ENCODE peak calls at places on chromosomes 13 and 19, in nine cellular contexts. Y is mesothelial cell of epicardium, R is nephron progenitor cell, X is upper lobe of left lung, P is HFFc6, H is AG09319, Z is AG04450, M is GM10248, A is heart right ventricle. U is an unnamed sample.

GRCh38 chr19:18776288-18776594 is 14.9 kb downstream of the COMP start:
- DNase-seq in Y (no peak), R (no peak), X (no peak), P (peak), H (no peak), Z (no peak), M (no peak), A (no peak), U (no peak)

GRCh38 chr13:106376411-106377112 is 158.9 kb downstream of the EFNB2 start:
- DNase-seq in Y (no peak), R (no peak), X (no peak), P (peak), H (no peak), Z (peak), M (no peak), A (no peak), U (no peak)

GRCh38 chr13:74133657-74134201 is 475 bp downstream of the KLF12 start:
- DNase-seq in Y (peak), R (peak), X (peak), P (peak), H (peak), Z (peak), M (peak), A (peak), U (peak)

GRCh38 chr19:32066056-32066455 is 279.4 kb upstream of the ZNF507 start:
- DNase-seq in Y (no peak), R (no peak), X (no peak), P (no peak), H (no peak), Z (no peak), M (no peak), A (no peak), U (no peak)

GRCh38 chr13:77810430-77810829 is 108.2 kb downstream of the EDNRB start:
- DNase-seq in Y (no peak), R (no peak), X (no peak), P (peak), H (no peak), Z (no peak), M (peak), A (no peak), U (no peak)

GRCh38 chr19:35167251-35168119 is 12.9 kb downstream of the FXYD5 start:
- DNase-seq in Y (no peak), R (no peak), X (no peak), P (no peak), H (no peak), Z (no peak), M (no peak), A (no peak), U (no peak)

GRCh38 chr19:10505583-10506229 is 2.5 kb upstream of the KEAP1 start:
- DNase-seq in Y (peak), R (peak), X (no peak), P (peak), H (no peak), Z (no peak), M (peak), A (peak), U (peak)

GRCh38 chr13:77359171-77359570 is 32.3 kb upstream of the MYCBP2 start:
- DNase-seq in Y (no peak), R (no peak), X (no peak), P (no peak), H (no peak), Z (no peak), M (no peak), A (no peak), U (no peak)

GRCh38 chr13:39913928-39914327 is 258.5 kb downstream of the COG6 start:
- DNase-seq in Y (no peak), R (no peak), X (no peak), P (no peak), H (no peak), Z (no peak), M (no peak), A (no peak), U (no peak)

GRCh38 chr19:28169168-28169862 is 1043.6 kb downstream of the UQCRFS1 start:
- DNase-seq in Y (no peak), R (peak), X (no peak), P (no peak), H (no peak), Z (no peak), M (no peak), A (no peak), U (no peak)

GRCh38 chr13:102172406-102172805 is 229.4 kb downstream of the FGF14 start:
- DNase-seq in Y (no peak), R (no peak), X (no peak), P (no peak), H (no peak), Z (no peak), M (no peak), A (no peak), U (no peak)

GRCh38 chr19:3108775-3109174 is 14.6 kb downstream of the GNA11 start:
- DNase-seq in Y (no peak), R (peak), X (peak), P (peak), H (no peak), Z (peak), M (peak), A (peak), U (peak)

GRCh38 chr13:62210951-62211350 is 795.3 kb upstream of the PCDH20 start:
- DNase-seq in Y (no peak), R (no peak), X (no peak), P (no peak), H (no peak), Z (no peak), M (no peak), A (no peak), U (no peak)

GRCh38 chr19:51702754-51703654 is 9.9 kb downstream of the SPACA6 start:
- DNase-seq in Y (peak), R (peak), X (peak), P (no peak), H (no peak), Z (no peak), M (peak), A (peak), U (peak)

GRCh38 chr13:112446867-112447266 is 70.7 kb downstream of the SPACA7 start:
- DNase-seq in Y (no peak), R (no peak), X (no peak), P (no peak), H (no peak), Z (no peak), M (no peak), A (no peak), U (peak)

GRCh38 chr13:36736119-36736726 is 62.4 kb downstream of the SERTM1 start:
- DNase-seq in Y (peak), R (peak), X (no peak), P (peak), H (peak), Z (peak), M (peak), A (no peak), U (no peak)

GRCh38 chr13:27172495-27172842 is 858 bp upstream of the USP12 start:
- DNase-seq in Y (no peak), R (no peak), X (no peak), P (peak), H (no peak), Z (no peak), M (no peak), A (no peak), U (no peak)

GRCh38 chr13:43784491-43784890 is 2.3 kb downstream of the ENOX1 start:
- DNase-seq in Y (no peak), R (no peak), X (no peak), P (no peak), H (no peak), Z (no peak), M (no peak), A (no peak), U (no peak)

GRCh38 chr13:101626925-101627555 is 174.6 kb downstream of the ITGBL1 start:
- DNase-seq in Y (no peak), R (no peak), X (no peak), P (no peak), H (no peak), Z (no peak), M (peak), A (no peak), U (no peak)

GRCh38 chr13:53336441-53337160 is 308.0 kb downstream of the OLFM4 start:
- DNase-seq in Y (no peak), R (no peak), X (no peak), P (no peak), H (no peak), Z (no peak), M (no peak), A (no peak), U (no peak)

GRCh38 chr19:54478677-54479266 is 5.7 kb upstream of the CDC42EP5 start:
- DNase-seq in Y (no peak), R (peak), X (no peak), P (no peak), H (no peak), Z (no peak), M (peak), A (no peak), U (no peak)

GRCh38 chr13:109400192-109400591 is 386.2 kb downstream of the IRS2 start:
- DNase-seq in Y (no peak), R (no peak), X (no peak), P (no peak), H (no peak), Z (no peak), M (no peak), A (no peak), U (no peak)

GRCh38 chr13:85148009-85148408 is 651.2 kb downstream of the SLITRK6 start:
- DNase-seq in Y (no peak), R (no peak), X (no peak), P (no peak), H (no peak), Z (no peak), M (no peak), A (no peak), U (no peak)

GRCh38 chr19:16628984-16629691 is 1.1 kb upstream of the MED26 start:
- DNase-seq in Y (peak), R (peak), X (no peak), P (peak), H (peak), Z (peak), M (no peak), A (no peak), U (no peak)

GRCh38 chr19:29014857-29015436 is 198.0 kb downstream of the UQCRFS1 start:
- DNase-seq in Y (no peak), R (no peak), X (peak), P (peak), H (no peak), Z (no peak), M (no peak), A (no peak), U (no peak)

GRCh38 chr19:38047641-38048040 is 140.6 kb downstream of the SIPA1L3 start:
- DNase-seq in Y (no peak), R (no peak), X (peak), P (no peak), H (no peak), Z (no peak), M (no peak), A (no peak), U (no peak)

GRCh38 chr13:43934273-43934672 is 54.6 kb downstream of the LACC1 start:
- DNase-seq in Y (no peak), R (no peak), X (no peak), P (no peak), H (no peak), Z (no peak), M (no peak), A (no peak), U (no peak)

GRCh38 chr13:47250141-47250540 is 353.3 kb upstream of the HTR2A start:
- DNase-seq in Y (no peak), R (no peak), X (no peak), P (no peak), H (no peak), Z (no peak), M (no peak), A (no peak), U (no peak)

GRCh38 chr19:29668746-29669609 is 3.7 kb downstream of the PLEKHF1 start:
- DNase-seq in Y (no peak), R (no peak), X (no peak), P (no peak), H (no peak), Z (no peak), M (no peak), A (no peak), U (no peak)

GRCh38 chr19:39890755-39891551 is 43.5 kb downstream of the FCGBP start:
- DNase-seq in Y (no peak), R (no peak), X (peak), P (no peak), H (no peak), Z (no peak), M (no peak), A (no peak), U (no peak)
- TF ChIP-seq CTCF in Y (no peak), R (no peak), X (no peak), P (no peak), H (no peak), Z (no peak), M (no peak), A (no peak), U (no peak)

GRCh38 chr19:41646589-41647204 is 19.8 kb upstream of the CEACAM4 start:
- DNase-seq in Y (no peak), R (peak), X (peak), P (no peak), H (no peak), Z (no peak), M (no peak), A (peak), U (no peak)
- TF ChIP-seq CTCF in Y (peak), R (peak), X (peak), P (peak), H (peak), Z (peak), M (peak), A (no peak), U (peak)

GRCh38 chr13:22757530-22758120 is 423.2 kb upstream of the SGCG start:
- DNase-seq in Y (no peak), R (no peak), X (no peak), P (no peak), H (no peak), Z (no peak), M (no peak), A (no peak), U (no peak)
- TF ChIP-seq CTCF in Y (peak), R (peak), X (no peak), P (peak), H (no peak), Z (peak), M (peak), A (no peak), U (no peak)

GRCh38 chr19:1370579-1371361 is 12.9 kb upstream of the NDUFS7 start:
- DNase-seq in Y (no peak), R (peak), X (peak), P (no peak), H (no peak), Z (no peak), M (no peak), A (no peak), U (no peak)
- TF ChIP-seq CTCF in Y (no peak), R (no peak), X (no peak), P (no peak), H (no peak), Z (no peak), M (no peak), A (no peak), U (no peak)

GRCh38 chr19:45406957-45407375 is 522 bp downstream of the POLR1G start:
- DNase-seq in Y (no peak), R (no peak), X (no peak), P (no peak), H (no peak), Z (no peak), M (no peak), A (no peak), U (no peak)
- TF ChIP-seq CTCF in Y (no peak), R (no peak), X (no peak), P (no peak), H (no peak), Z (no peak), M (no peak), A (no peak), U (no peak)

GRCh38 chr19:5562280-5562679 is 5.5 kb downstream of the TINCR start:
- DNase-seq in Y (no peak), R (no peak), X (no peak), P (no peak), H (no peak), Z (no peak), M (no peak), A (no peak), U (no peak)
- TF ChIP-seq CTCF in Y (no peak), R (no peak), X (no peak), P (no peak), H (no peak), Z (no peak), M (no peak), A (no peak), U (no peak)

GRCh38 chr13:75375329-75375728 is 106.6 kb downstream of the TBC1D4 start:
- DNase-seq in Y (no peak), R (no peak), X (no peak), P (no peak), H (no peak), Z (no peak), M (no peak), A (no peak), U (no peak)
- TF ChIP-seq CTCF in Y (no peak), R (no peak), X (no peak), P (no peak), H (no peak), Z (no peak), M (no peak), A (no peak), U (no peak)

GRCh38 chr13:48264052-48264451 is 31.0 kb downstream of the ITM2B start:
- DNase-seq in Y (no peak), R (no peak), X (no peak), P (no peak), H (no peak), Z (no peak), M (no peak), A (no peak), U (no peak)

GRCh38 chr13:48266967-48267639 is 34.1 kb downstream of the ITM2B start:
- DNase-seq in Y (no peak), R (no peak), X (no peak), P (peak), H (no peak), Z (no peak), M (no peak), A (no peak), U (no peak)

GRCh38 chr13:48268019-48268418 is 35.0 kb downstream of the ITM2B start:
- DNase-seq in Y (no peak), R (no peak), X (no peak), P (no peak), H (no peak), Z (no peak), M (no peak), A (no peak), U (no peak)

GRCh38 chr13:48265217-48265815 is 32.3 kb downstream of the ITM2B start:
- DNase-seq in Y (no peak), R (no peak), X (no peak), P (no peak), H (no peak), Z (no peak), M (no peak), A (no peak), U (no peak)

GRCh38 chr13:48266150-48266549 is 33.1 kb downstream of the ITM2B start:
- DNase-seq in Y (no peak), R (no peak), X (no peak), P (no peak), H (no peak), Z (no peak), M (no peak), A (no peak), U (no peak)
- TF ChIP-seq CTCF in Y (no peak), R (no peak), X (no peak), P (no peak), H (no peak), Z (no peak), M (no peak), A (no peak), U (no peak)

DNA sequence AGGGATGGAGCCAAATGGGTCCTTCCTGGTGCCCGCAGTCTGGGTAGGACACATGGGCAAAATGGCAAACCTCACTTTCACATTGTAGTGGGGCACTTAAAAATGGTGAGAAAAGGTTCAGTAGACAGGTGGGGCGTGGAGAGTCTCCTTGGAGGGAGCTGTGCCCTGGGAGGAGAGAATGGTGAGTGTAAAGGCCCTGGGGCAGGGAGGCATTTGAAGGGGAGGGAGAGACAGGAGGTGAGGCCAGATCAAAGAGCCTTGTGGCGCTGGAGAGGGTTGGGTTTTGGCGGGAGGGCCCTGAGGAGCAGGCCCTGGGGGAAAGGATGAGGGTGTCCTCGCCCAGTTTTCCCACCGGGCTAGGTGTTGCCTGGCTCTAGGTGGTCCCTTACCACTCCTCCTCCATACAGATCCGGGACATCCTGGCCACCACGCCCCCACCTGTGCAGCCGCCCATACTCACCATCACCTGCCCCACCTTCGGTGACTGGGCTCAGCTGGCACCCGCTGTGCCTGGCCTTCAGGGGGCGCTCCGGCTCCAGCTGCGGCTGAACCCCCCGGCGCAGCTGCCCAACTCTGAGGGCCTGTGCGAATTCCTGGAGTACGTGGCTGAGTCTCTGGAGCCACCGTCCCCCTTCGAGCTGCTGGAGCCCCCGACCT is 6.3 kb downstream of the MAP1S start:
- DNase-seq in Y (no peak), R (no peak), X (no peak), P (no peak), H (no peak), Z (no peak), M (no peak), A (no peak), U (no peak)
- TF ChIP-seq CTCF in Y (peak), R (peak), X (no peak), P (peak), H (peak), Z (no peak), M (peak), A (no peak), U (peak)

U was measured in natural killer cell.